ENCODE peak calls at places on chromosomes 12 and 14, in six cellular contexts. G is A549, M is HCT116, H is SK-N-SH, X is HepG2, V is GM23338. E is an unnamed sample.

GRCh38 chr14:31962920-31963319 is 114.2 kb upstream of the ARHGAP5 start:
- DNase-seq in H (no peak), X (no peak), V (no peak), G (no peak), M (no peak), E (no peak)

GRCh38 chr14:29953501-29953900 is 25.9 kb upstream of the PRKD1 start:
- DNase-seq in M (no peak), V (no peak), G (no peak), X (no peak), H (no peak), E (no peak)

GRCh38 chr12:66036317-66036716 is 94.2 kb downstream of the LLPH start:
- DNase-seq in H (no peak), M (peak; percentile 82), V (no peak), X (peak; percentile 60), G (peak; percentile 69), E (peak; percentile 24)

GRCh38 chr14:48027115-48027514 is 351.7 kb upstream of the MDGA2 start:
- DNase-seq in H (no peak), M (no peak), X (no peak), V (no peak), G (no peak), E (no peak)

GRCh38 chr14:23294734-23295561 is 7.7 kb downstream of the PPP1R3E start:
- DNase-seq in X (peak; percentile 77), M (no peak), V (peak; percentile 75), G (peak; percentile 55), H (peak; percentile 54), E (peak; percentile 51)

GRCh38 chr12:89856431-89856830 is 147.8 kb upstream of the ATP2B1 start:
- DNase-seq in H (no peak), V (no peak), M (no peak), G (no peak), X (no peak), E (no peak)

GRCh38 chr12:7093486-7093885 is 1.2 kb upstream of the C1R start:
- DNase-seq in G (no peak), H (no peak), V (no peak), X (no peak), M (no peak), E (no peak)

GRCh38 chr12:86551146-86551571 is 295.0 kb upstream of the MGAT4C start:
- DNase-seq in V (no peak), X (no peak), M (no peak), H (no peak), G (no peak), E (no peak)

GRCh38 chr12:57523706-57524614 is 1.3 kb downstream of the MBD6 start:
- DNase-seq in H (no peak), V (no peak), X (no peak), M (no peak), G (no peak), E (no peak)

GRCh38 chr14:76143642-76144041 is 8.1 kb upstream of the GPATCH2L start:
- DNase-seq in H (no peak), X (no peak), V (no peak), M (no peak), G (no peak), E (no peak)

GRCh38 chr14:33120966-33121365 is 182.3 kb downstream of the NPAS3 start:
- DNase-seq in X (no peak), M (no peak), H (no peak), V (no peak), G (no peak), E (no peak)

GRCh38 chr14:103502877-103503276 is 19.8 kb downstream of the CKB start:
- DNase-seq in G (no peak), M (no peak), H (no peak), V (no peak), X (no peak), E (no peak)

GRCh38 chr14:59215353-59215752 is 26.9 kb downstream of the DAAM1 start:
- DNase-seq in G (no peak), M (no peak), V (no peak), X (peak; percentile 78), H (no peak), E (no peak)

GRCh38 chr14:103385994-103386491 is 828 bp downstream of the MARK3 start:
- DNase-seq in V (peak; percentile 42), H (peak; percentile 36), G (no peak), M (no peak), X (no peak), E (no peak)

GRCh38 chr12:19988457-19988856 is 379.9 kb upstream of the PDE3A start:
- DNase-seq in V (no peak), X (no peak), M (no peak), H (no peak), G (peak; percentile 33), E (no peak)

GRCh38 chr14:104239866-104240301 is 101.5 kb downstream of the KIF26A start:
- DNase-seq in V (no peak), X (no peak), G (no peak), H (peak; percentile 34), M (no peak), E (no peak)

GRCh38 chr12:119409043-119409442 is 74.5 kb downstream of the CCDC60 start:
- DNase-seq in M (no peak), X (no peak), H (no peak), V (no peak), G (no peak), E (no peak)

GRCh38 chr12:27463826-27464554 is 17.5 kb downstream of the SMCO2 start:
- DNase-seq in M (no peak), X (no peak), H (no peak), V (peak; percentile 11), G (no peak), E (no peak)

GRCh38 chr14:21123429-21123828 is 22.6 kb downstream of the TMEM253 start:
- DNase-seq in G (no peak), V (no peak), H (no peak), X (peak; percentile 44), M (no peak), E (no peak)

GRCh38 chr14:105258846-105259245 is 10.5 kb downstream of the BTBD6 start:
- DNase-seq in G (peak; percentile 77), H (no peak), V (no peak), M (no peak), X (no peak), E (no peak)

GRCh38 chr12:9883175-9883574 is 1.9 kb downstream of the KLRF2 start:
- DNase-seq in V (no peak), H (no peak), X (no peak), G (no peak), M (no peak), E (no peak)

DNA sequence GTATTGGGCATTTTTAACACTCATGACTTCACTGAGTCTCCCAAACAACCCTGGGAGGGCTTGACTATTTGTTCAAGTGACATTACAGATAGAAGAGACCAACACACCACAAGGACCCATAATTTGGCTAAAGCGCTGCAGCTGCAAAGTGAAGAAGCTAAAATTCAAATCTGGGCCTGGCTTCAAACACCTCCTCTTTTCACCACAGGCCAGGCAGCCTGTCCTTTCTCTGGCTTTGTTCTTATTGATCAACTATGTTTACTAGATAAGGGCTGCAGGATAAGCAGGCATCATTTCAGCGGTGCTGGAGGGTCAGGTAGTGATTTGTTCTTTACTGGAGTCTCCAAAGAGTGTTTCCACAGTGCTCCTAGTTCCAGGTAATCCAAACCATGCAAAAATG is 17.0 kb downstream of the CLMN start:
- DNase-seq in G (no peak), V (no peak), X (no peak), H (no peak), M (no peak), E (no peak)
- TF ChIP-seq REST in G (no peak), V (no peak), X (no peak), H (no peak), M (no peak), E (no peak)

GRCh38 chr12:46831335-46832083 is 5.7 kb upstream of the SLC38A4 start:
- DNase-seq in M (no peak), H (peak; percentile 16), X (no peak), G (no peak), V (peak; percentile 63), E (no peak)
- TF ChIP-seq REST in M (no peak), H (no peak), X (no peak), G (no peak), V (no peak), E (no peak)

DNA sequence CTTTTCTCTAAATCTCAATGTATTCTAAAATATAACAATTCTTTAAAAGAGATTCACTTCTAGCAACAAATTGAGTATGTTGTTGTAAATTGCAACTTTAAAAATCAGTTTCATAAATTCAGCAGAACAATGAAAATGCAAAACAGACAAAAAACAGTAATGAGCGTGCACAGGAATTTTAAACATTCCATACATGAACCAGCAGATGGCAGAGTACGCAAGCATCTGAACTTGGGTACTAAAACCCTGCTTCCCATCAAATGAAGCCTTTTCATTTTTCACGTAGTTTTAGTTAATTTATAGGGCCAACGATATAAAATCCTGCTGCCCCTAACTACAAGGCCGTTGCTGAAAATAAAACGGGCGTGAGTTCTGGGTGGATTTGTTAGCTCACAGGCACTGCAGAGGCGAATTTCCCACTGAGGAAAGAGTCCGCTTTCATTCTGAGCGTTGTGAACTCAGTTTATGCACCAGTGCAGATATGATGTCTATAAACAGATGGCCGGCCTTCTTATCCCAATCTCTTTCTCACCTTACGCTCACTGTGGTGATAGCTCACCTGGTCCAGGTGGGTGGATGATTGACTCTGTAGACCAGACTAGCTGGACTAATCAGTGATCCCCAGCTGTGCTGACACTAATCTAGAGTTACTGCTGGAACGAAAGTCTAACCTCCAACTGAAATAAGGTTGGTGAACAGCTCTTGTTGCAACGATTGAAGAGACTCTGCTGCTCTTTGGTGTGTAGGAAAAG is 89.1 kb downstream of the PDZRN4 start:
- DNase-seq in M (peak; percentile 19), H (peak; percentile 34), G (peak; percentile 55), X (peak; percentile 26), V (peak; percentile 65), E (peak; percentile 24)
- TF ChIP-seq REST in M (no peak), H (no peak), G (no peak), X (no peak), V (no peak), E (no peak)

DNA sequence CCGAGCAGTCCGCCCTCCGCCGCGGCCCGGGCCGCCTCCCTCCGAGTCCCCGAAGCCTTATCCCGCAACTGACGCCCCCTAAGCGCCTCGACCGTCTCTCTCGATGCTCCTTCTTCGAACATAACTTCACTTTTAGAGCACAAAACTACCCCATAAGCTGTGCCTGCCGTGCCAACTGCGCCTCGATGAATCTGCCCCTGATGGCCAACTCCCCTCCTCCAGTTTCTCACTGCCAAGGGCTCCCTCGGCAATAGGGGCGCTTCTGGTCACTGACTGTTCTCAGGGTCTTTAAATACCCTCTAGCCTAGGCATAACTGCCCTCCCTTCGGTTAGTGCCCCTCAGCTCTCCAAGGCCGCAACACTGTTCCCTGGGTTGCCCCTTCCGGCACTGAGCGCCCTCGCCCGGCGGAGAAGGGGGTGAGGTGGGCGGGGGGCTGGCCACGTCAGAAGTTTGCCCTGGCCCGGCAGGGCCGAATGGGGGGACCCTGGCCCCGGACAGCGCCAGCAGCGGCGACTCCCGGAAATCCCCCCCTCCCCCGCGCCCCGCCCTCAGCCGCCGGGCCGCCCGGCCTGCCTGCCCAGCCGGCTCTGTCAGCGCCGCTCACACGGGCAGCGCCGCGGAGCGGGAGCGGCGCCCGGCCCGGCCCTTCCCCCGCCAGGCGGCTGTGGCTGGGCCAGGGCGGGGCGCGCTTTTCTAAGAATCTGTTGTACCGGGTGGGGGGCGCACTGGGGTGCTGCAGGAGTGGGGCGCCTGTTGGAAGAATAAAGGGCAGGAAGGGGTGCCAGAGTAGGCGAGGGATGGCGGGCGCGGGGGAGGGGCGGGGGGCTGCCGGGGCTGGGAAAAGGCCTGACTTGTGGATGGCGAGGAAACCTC is 10.6 kb downstream of the RARG start:
- DNase-seq in V (peak; percentile 86), X (peak; percentile 77), H (peak; percentile 89), M (no peak), G (peak; percentile 75), E (no peak)
- TF ChIP-seq REST in V (no peak), X (no peak), H (no peak), M (no peak), G (no peak), E (no peak)

E was measured in Panc1.